ENCODE peak calls at places on chromosomes 12 and 14, in nine cellular contexts. One of them, this sample, is unnamed.

GRCh38 chr14:22780105-22780679 is 13.7 kb downstream of the OXA1L start:
- DNase-seq in NCI-H748 treated with DMSO at 0.1 percent for 48 hours: no peak
- DNase-seq in left lung: no peak
- DNase-seq in stimulated activated naive B cell treated with anti-CD40 and anti-IgM and Interleukin-4, amounts not matched to agents 10 μg/mL and 1 μg/mL and 100 μg/mL, for 72 hours: no peak
- DNase-seq in NCI-H1092: no peak
- DNase-seq in activated CD4-positive, alpha-beta T cell treated with anti-CD3 and anti-CD28 coated beads, Interleukin-2, amount 10 ng/mL, durations not matched to agents 7 days and 5 days: no peak
- DNase-seq in pancreas: no peak
- DNase-seq in heart right ventricle: no peak
- DNase-seq in ascending aorta: no peak
- DNase-seq in this sample: no peak

GRCh38 chr14:81435578-81436295 is 35.6 kb upstream of the STON2 start:
- DNase-seq in heart right ventricle: peak
- DNase-seq in NCI-H1092: peak
- DNase-seq in stimulated activated naive B cell treated with anti-CD40 and anti-IgM and Interleukin-4, amounts not matched to agents 10 μg/mL and 1 μg/mL and 100 μg/mL, for 72 hours: peak
- DNase-seq in NCI-H748 treated with DMSO at 0.1 percent for 48 hours: peak
- DNase-seq in pancreas: peak
- DNase-seq in ascending aorta: peak
- DNase-seq in activated CD4-positive, alpha-beta T cell treated with anti-CD3 and anti-CD28 coated beads, Interleukin-2, amount 10 ng/mL, durations not matched to agents 7 days and 5 days: peak
- DNase-seq in left lung: peak
- DNase-seq in this sample: peak

GRCh38 chr12:131386167-131386521 is 324.7 kb upstream of the SFSWAP start:
- DNase-seq in stimulated activated naive B cell treated with anti-CD40 and anti-IgM and Interleukin-4, amounts not matched to agents 10 μg/mL and 1 μg/mL and 100 μg/mL, for 72 hours: no peak
- DNase-seq in NCI-H1092: no peak
- DNase-seq in NCI-H748 treated with DMSO at 0.1 percent for 48 hours: no peak
- DNase-seq in heart right ventricle: no peak
- DNase-seq in activated CD4-positive, alpha-beta T cell treated with anti-CD3 and anti-CD28 coated beads, Interleukin-2, amount 10 ng/mL, durations not matched to agents 7 days and 5 days: no peak
- DNase-seq in pancreas: no peak
- DNase-seq in left lung: no peak
- DNase-seq in ascending aorta: no peak
- DNase-seq in this sample: no peak

GRCh38 chr14:100610511-100611217 is 23.4 kb upstream of the BEGAIN start:
- DNase-seq in NCI-H1092: no peak
- DNase-seq in ascending aorta: no peak
- DNase-seq in left lung: no peak
- DNase-seq in NCI-H748 treated with DMSO at 0.1 percent for 48 hours: no peak
- DNase-seq in pancreas: no peak
- DNase-seq in heart right ventricle: no peak
- DNase-seq in activated CD4-positive, alpha-beta T cell treated with anti-CD3 and anti-CD28 coated beads, Interleukin-2, amount 10 ng/mL, durations not matched to agents 7 days and 5 days: no peak
- DNase-seq in stimulated activated naive B cell treated with anti-CD40 and anti-IgM and Interleukin-4, amounts not matched to agents 10 μg/mL and 1 μg/mL and 100 μg/mL, for 72 hours: no peak
- DNase-seq in this sample: peak

GRCh38 chr14:30158299-30158698 is 230.7 kb upstream of the PRKD1 start:
- DNase-seq in NCI-H1092: no peak
- DNase-seq in heart right ventricle: no peak
- DNase-seq in pancreas: no peak
- DNase-seq in left lung: no peak
- DNase-seq in activated CD4-positive, alpha-beta T cell treated with anti-CD3 and anti-CD28 coated beads, Interleukin-2, amount 10 ng/mL, durations not matched to agents 7 days and 5 days: no peak
- DNase-seq in stimulated activated naive B cell treated with anti-CD40 and anti-IgM and Interleukin-4, amounts not matched to agents 10 μg/mL and 1 μg/mL and 100 μg/mL, for 72 hours: no peak
- DNase-seq in NCI-H748 treated with DMSO at 0.1 percent for 48 hours: no peak
- DNase-seq in ascending aorta: no peak
- DNase-seq in this sample: no peak

GRCh38 chr12:117567644-117568043 is 206.2 kb upstream of the NOS1 start:
- DNase-seq in NCI-H748 treated with DMSO at 0.1 percent for 48 hours: no peak
- DNase-seq in NCI-H1092: no peak
- DNase-seq in ascending aorta: peak
- DNase-seq in stimulated activated naive B cell treated with anti-CD40 and anti-IgM and Interleukin-4, amounts not matched to agents 10 μg/mL and 1 μg/mL and 100 μg/mL, for 72 hours: no peak
- DNase-seq in left lung: no peak
- DNase-seq in heart right ventricle: no peak
- DNase-seq in activated CD4-positive, alpha-beta T cell treated with anti-CD3 and anti-CD28 coated beads, Interleukin-2, amount 10 ng/mL, durations not matched to agents 7 days and 5 days: no peak
- DNase-seq in pancreas: no peak
- DNase-seq in this sample: no peak

GRCh38 chr12:109840349-109841073 is 7.3 kb upstream of the TRPV4 start:
- DNase-seq in pancreas: no peak
- DNase-seq in left lung: no peak
- DNase-seq in heart right ventricle: no peak
- DNase-seq in activated CD4-positive, alpha-beta T cell treated with anti-CD3 and anti-CD28 coated beads, Interleukin-2, amount 10 ng/mL, durations not matched to agents 7 days and 5 days: no peak
- DNase-seq in NCI-H1092: no peak
- DNase-seq in NCI-H748 treated with DMSO at 0.1 percent for 48 hours: peak
- DNase-seq in ascending aorta: no peak
- DNase-seq in stimulated activated naive B cell treated with anti-CD40 and anti-IgM and Interleukin-4, amounts not matched to agents 10 μg/mL and 1 μg/mL and 100 μg/mL, for 72 hours: no peak
- DNase-seq in this sample: peak

GRCh38 chr12:96225994-96226399 is 31.8 kb downstream of the ELK3 start:
- DNase-seq in NCI-H1092: no peak
- DNase-seq in pancreas: no peak
- DNase-seq in stimulated activated naive B cell treated with anti-CD40 and anti-IgM and Interleukin-4, amounts not matched to agents 10 μg/mL and 1 μg/mL and 100 μg/mL, for 72 hours: no peak
- DNase-seq in ascending aorta: no peak
- DNase-seq in left lung: no peak
- DNase-seq in heart right ventricle: no peak
- DNase-seq in activated CD4-positive, alpha-beta T cell treated with anti-CD3 and anti-CD28 coated beads, Interleukin-2, amount 10 ng/mL, durations not matched to agents 7 days and 5 days: no peak
- DNase-seq in NCI-H748 treated with DMSO at 0.1 percent for 48 hours: no peak
- DNase-seq in this sample: no peak

GRCh38 chr12:32198555-32198954 is 91.9 kb downstream of the BICD1 start:
- DNase-seq in heart right ventricle: no peak
- DNase-seq in stimulated activated naive B cell treated with anti-CD40 and anti-IgM and Interleukin-4, amounts not matched to agents 10 μg/mL and 1 μg/mL and 100 μg/mL, for 72 hours: no peak
- DNase-seq in activated CD4-positive, alpha-beta T cell treated with anti-CD3 and anti-CD28 coated beads, Interleukin-2, amount 10 ng/mL, durations not matched to agents 7 days and 5 days: no peak
- DNase-seq in NCI-H1092: no peak
- DNase-seq in pancreas: no peak
- DNase-seq in left lung: no peak
- DNase-seq in ascending aorta: no peak
- DNase-seq in NCI-H748 treated with DMSO at 0.1 percent for 48 hours: no peak
- DNase-seq in this sample: no peak

GRCh38 chr12:7940906-7941305 is 4.9 kb upstream of the SLC2A3 start:
- DNase-seq in NCI-H748 treated with DMSO at 0.1 percent for 48 hours: no peak
- DNase-seq in left lung: no peak
- DNase-seq in ascending aorta: no peak
- DNase-seq in stimulated activated naive B cell treated with anti-CD40 and anti-IgM and Interleukin-4, amounts not matched to agents 10 μg/mL and 1 μg/mL and 100 μg/mL, for 72 hours: no peak
- DNase-seq in pancreas: no peak
- DNase-seq in activated CD4-positive, alpha-beta T cell treated with anti-CD3 and anti-CD28 coated beads, Interleukin-2, amount 10 ng/mL, durations not matched to agents 7 days and 5 days: no peak
- DNase-seq in heart right ventricle: no peak
- DNase-seq in NCI-H1092: no peak
- DNase-seq in this sample: no peak

GRCh38 chr14:79656086-79656485 is 555.2 kb downstream of the DIO2 start:
- DNase-seq in pancreas: no peak
- DNase-seq in NCI-H748 treated with DMSO at 0.1 percent for 48 hours: no peak
- DNase-seq in NCI-H1092: no peak
- DNase-seq in ascending aorta: no peak
- DNase-seq in heart right ventricle: no peak
- DNase-seq in stimulated activated naive B cell treated with anti-CD40 and anti-IgM and Interleukin-4, amounts not matched to agents 10 μg/mL and 1 μg/mL and 100 μg/mL, for 72 hours: no peak
- DNase-seq in activated CD4-positive, alpha-beta T cell treated with anti-CD3 and anti-CD28 coated beads, Interleukin-2, amount 10 ng/mL, durations not matched to agents 7 days and 5 days: no peak
- DNase-seq in left lung: no peak
- DNase-seq in this sample: no peak

GRCh38 chr12:123132951-123133619 is 17.8 kb downstream of the PITPNM2 start:
- DNase-seq in pancreas: no peak
- DNase-seq in ascending aorta: no peak
- DNase-seq in stimulated activated naive B cell treated with anti-CD40 and anti-IgM and Interleukin-4, amounts not matched to agents 10 μg/mL and 1 μg/mL and 100 μg/mL, for 72 hours: no peak
- DNase-seq in NCI-H748 treated with DMSO at 0.1 percent for 48 hours: no peak
- DNase-seq in left lung: no peak
- DNase-seq in heart right ventricle: no peak
- DNase-seq in NCI-H1092: no peak
- DNase-seq in activated CD4-positive, alpha-beta T cell treated with anti-CD3 and anti-CD28 coated beads, Interleukin-2, amount 10 ng/mL, durations not matched to agents 7 days and 5 days: no peak
- DNase-seq in this sample: no peak

GRCh38 chr12:10067942-10068341 is 30.8 kb downstream of the CLEC1A start:
- DNase-seq in pancreas: no peak
- DNase-seq in NCI-H748 treated with DMSO at 0.1 percent for 48 hours: no peak
- DNase-seq in ascending aorta: no peak
- DNase-seq in stimulated activated naive B cell treated with anti-CD40 and anti-IgM and Interleukin-4, amounts not matched to agents 10 μg/mL and 1 μg/mL and 100 μg/mL, for 72 hours: no peak
- DNase-seq in NCI-H1092: no peak
- DNase-seq in heart right ventricle: peak
- DNase-seq in left lung: no peak
- DNase-seq in activated CD4-positive, alpha-beta T cell treated with anti-CD3 and anti-CD28 coated beads, Interleukin-2, amount 10 ng/mL, durations not matched to agents 7 days and 5 days: no peak
- DNase-seq in this sample: no peak

GRCh38 chr12:109764776-109765492 is 51.3 kb downstream of the FAM222A start:
- DNase-seq in pancreas: no peak
- DNase-seq in ascending aorta: peak
- DNase-seq in NCI-H1092: no peak
- DNase-seq in left lung: no peak
- DNase-seq in activated CD4-positive, alpha-beta T cell treated with anti-CD3 and anti-CD28 coated beads, Interleukin-2, amount 10 ng/mL, durations not matched to agents 7 days and 5 days: no peak
- DNase-seq in NCI-H748 treated with DMSO at 0.1 percent for 48 hours: no peak
- DNase-seq in stimulated activated naive B cell treated with anti-CD40 and anti-IgM and Interleukin-4, amounts not matched to agents 10 μg/mL and 1 μg/mL and 100 μg/mL, for 72 hours: no peak
- DNase-seq in heart right ventricle: no peak
- DNase-seq in this sample: no peak

GRCh38 chr12:55072093-55072492 is 52.3 kb downstream of the NEUROD4 start:
- DNase-seq in stimulated activated naive B cell treated with anti-CD40 and anti-IgM and Interleukin-4, amounts not matched to agents 10 μg/mL and 1 μg/mL and 100 μg/mL, for 72 hours: peak
- DNase-seq in pancreas: peak
- DNase-seq in NCI-H748 treated with DMSO at 0.1 percent for 48 hours: no peak
- DNase-seq in heart right ventricle: peak
- DNase-seq in activated CD4-positive, alpha-beta T cell treated with anti-CD3 and anti-CD28 coated beads, Interleukin-2, amount 10 ng/mL, durations not matched to agents 7 days and 5 days: peak
- DNase-seq in left lung: peak
- DNase-seq in NCI-H1092: no peak
- DNase-seq in ascending aorta: no peak
- DNase-seq in this sample: peak

GRCh38 chr12:1935700-1936378 is 17.4 kb upstream of the CACNA2D4 start:
- DNase-seq in pancreas: peak
- DNase-seq in heart right ventricle: no peak
- DNase-seq in NCI-H748 treated with DMSO at 0.1 percent for 48 hours: no peak
- DNase-seq in stimulated activated naive B cell treated with anti-CD40 and anti-IgM and Interleukin-4, amounts not matched to agents 10 μg/mL and 1 μg/mL and 100 μg/mL, for 72 hours: no peak
- DNase-seq in activated CD4-positive, alpha-beta T cell treated with anti-CD3 and anti-CD28 coated beads, Interleukin-2, amount 10 ng/mL, durations not matched to agents 7 days and 5 days: no peak
- DNase-seq in ascending aorta: peak
- DNase-seq in NCI-H1092: no peak
- DNase-seq in left lung: no peak
- DNase-seq in this sample: no peak

GRCh38 chr14:93959239-93960107 is 16.9 kb downstream of the ASB2 start:
- DNase-seq in NCI-H1092: no peak
- DNase-seq in left lung: peak
- DNase-seq in stimulated activated naive B cell treated with anti-CD40 and anti-IgM and Interleukin-4, amounts not matched to agents 10 μg/mL and 1 μg/mL and 100 μg/mL, for 72 hours: peak
- DNase-seq in NCI-H748 treated with DMSO at 0.1 percent for 48 hours: no peak
- DNase-seq in activated CD4-positive, alpha-beta T cell treated with anti-CD3 and anti-CD28 coated beads, Interleukin-2, amount 10 ng/mL, durations not matched to agents 7 days and 5 days: peak
- DNase-seq in pancreas: peak
- DNase-seq in heart right ventricle: peak
- DNase-seq in ascending aorta: peak
- DNase-seq in this sample: peak

This sample was measured in RPMI8226.